ENCODE peak calls at places on chromosomes 1 and 21, in six cellular contexts. W is left ventricle myocardium inferior, T is breast epithelium, L is lower leg skin, J is cardiac fibroblast, F is kidney epithelial cell. E is an unnamed sample.

GRCh38 chr1:231159963-231160761 is 1.7 kb upstream of the TRIM67 start:
- DNase-seq in T (no peak), J (no peak), L (no peak), F (no peak), W (no peak), E (no peak)

GRCh38 chr1:234731371-234732085 is 121.5 kb upstream of the IRF2BP2 start:
- DNase-seq in F (no peak), T (no peak), W (no peak), L (no peak), J (peak; percentile 41), E (no peak)

GRCh38 chr1:54001620-54002019 is 16.4 kb downstream of the LDLRAD1 start:
- DNase-seq in T (no peak), F (no peak), L (no peak), J (no peak), W (no peak), E (no peak)

GRCh38 chr1:200556005-200556404 is 64.5 kb downstream of the KIF14 start:
- DNase-seq in J (no peak), F (no peak), L (no peak), T (no peak), W (no peak), E (no peak)

GRCh38 chr1:192907545-192908243 is 98.9 kb downstream of the RGS2 start:
- DNase-seq in L (no peak), T (no peak), W (no peak), J (peak; percentile 71), F (no peak), E (no peak)

GRCh38 chr1:19605884-19606442 is 38.1 kb upstream of the NBL1 start:
- DNase-seq in L (no peak), T (no peak), W (no peak), J (no peak), F (no peak), E (no peak)

GRCh38 chr1:19416145-19416544 is 69.2 kb downstream of the CAPZB start:
- DNase-seq in F (no peak), J (no peak), T (no peak), L (no peak), W (no peak), E (no peak)

GRCh38 chr1:228016181-228016510 is 9.3 kb downstream of the WNT3A start:
- DNase-seq in W (no peak), F (no peak), L (no peak), T (peak; percentile 6), J (no peak), E (no peak)

GRCh38 chr1:36847761-36848160 is 186.6 kb downstream of the GRIK3 start:
- DNase-seq in L (no peak), J (no peak), F (no peak), T (no peak), W (no peak), E (no peak)

GRCh38 chr21:42063206-42063577 is 7.9 kb upstream of the UMODL1 start:
- DNase-seq in J (no peak), F (no peak), L (no peak), T (no peak), W (no peak), E (no peak)

GRCh38 chr1:153155542-153155941 is 4.9 kb upstream of the SPRR2G start:
- DNase-seq in J (no peak), T (no peak), F (no peak), W (no peak), L (no peak), E (no peak)

GRCh38 chr1:148334339-148335130 is 148.6 kb downstream of the PPIAL4G start:
- DNase-seq in L (peak; percentile 87), J (peak; percentile 85), F (peak; percentile 92), T (no peak), W (peak; percentile 76), E (peak; percentile 74)

GRCh38 chr1:173775578-173776196 is 48.8 kb upstream of the DARS2 start:
- DNase-seq in L (no peak), W (no peak), F (no peak), T (no peak), J (no peak), E (no peak)

GRCh38 chr21:34869541-34869940 is 179.6 kb downstream of the RUNX1 start:
- DNase-seq in T (no peak), F (no peak), L (no peak), W (no peak), J (no peak), E (no peak)

GRCh38 chr1:9437931-9438330 is 101.3 kb upstream of the SLC25A33 start:
- DNase-seq in L (peak; percentile 84), F (no peak), T (peak; percentile 66), W (peak; percentile 47), J (peak; percentile 38), E (no peak)

GRCh38 chr1:209155556-209155955 is 428.0 kb upstream of the CAMK1G start:
- DNase-seq in W (no peak), T (no peak), L (no peak), J (no peak), F (peak; percentile 86), E (no peak)

GRCh38 chr1:12460911-12461621 is 156.9 kb downstream of the DHRS3 start:
- DNase-seq in W (peak; percentile 69), T (no peak), L (no peak), F (no peak), J (no peak), E (no peak)

GRCh38 chr21:29365636-29366305 is 67.0 kb downstream of the BACH1 start:
- DNase-seq in F (no peak), T (no peak), J (no peak), L (peak; percentile 4), W (no peak), E (no peak)

GRCh38 chr21:29366532-29366931 is 67.8 kb downstream of the BACH1 start:
- DNase-seq in W (no peak), J (no peak), F (no peak), L (no peak), T (no peak), E (no peak)

GRCh38 chr21:29359718-29360117 is 61.0 kb downstream of the BACH1 start:
- DNase-seq in F (no peak), J (no peak), W (no peak), T (no peak), L (no peak), E (no peak)

GRCh38 chr21:29362758-29363157 is 64.0 kb downstream of the BACH1 start:
- DNase-seq in L (no peak), W (no peak), T (no peak), F (no peak), J (no peak), E (no peak)

GRCh38 chr21:29360799-29361765 is 62.4 kb downstream of the BACH1 start:
- DNase-seq in L (no peak), F (no peak), W (no peak), T (no peak), J (no peak), E (no peak)
- TF ChIP-seq CTCF in L (no peak), F (peak; percentile 45), W (no peak), T (peak; percentile 12), J (no peak), E (no peak)

GRCh38 chr1:45685308-45686080 is 839 bp downstream of the GPBP1L1 start:
- DNase-seq in L (no peak), F (no peak), W (no peak), J (no peak), T (peak; percentile 81), E (no peak)

GRCh38 chr1:45686081-45687013 is at the start of gene GPBP1L1:
- DNase-seq in T (peak; percentile 97), J (peak; percentile 99), W (peak; percentile 98), F (peak; percentile 69), L (peak; percentile 96), E (peak; percentile 98)

GRCh38 chr1:45687014-45687752 is 798 bp upstream of the TMEM69 start:
- DNase-seq in T (peak; percentile 96), J (peak; percentile 99), L (peak; percentile 98), F (peak; percentile 94), W (peak; percentile 98), E (peak; percentile 93)

GRCh38 chr1:45684402-45684801 is 1.9 kb downstream of the GPBP1L1 start:
- DNase-seq in F (no peak), T (no peak), W (no peak), J (no peak), L (no peak), E (no peak)

DNA sequence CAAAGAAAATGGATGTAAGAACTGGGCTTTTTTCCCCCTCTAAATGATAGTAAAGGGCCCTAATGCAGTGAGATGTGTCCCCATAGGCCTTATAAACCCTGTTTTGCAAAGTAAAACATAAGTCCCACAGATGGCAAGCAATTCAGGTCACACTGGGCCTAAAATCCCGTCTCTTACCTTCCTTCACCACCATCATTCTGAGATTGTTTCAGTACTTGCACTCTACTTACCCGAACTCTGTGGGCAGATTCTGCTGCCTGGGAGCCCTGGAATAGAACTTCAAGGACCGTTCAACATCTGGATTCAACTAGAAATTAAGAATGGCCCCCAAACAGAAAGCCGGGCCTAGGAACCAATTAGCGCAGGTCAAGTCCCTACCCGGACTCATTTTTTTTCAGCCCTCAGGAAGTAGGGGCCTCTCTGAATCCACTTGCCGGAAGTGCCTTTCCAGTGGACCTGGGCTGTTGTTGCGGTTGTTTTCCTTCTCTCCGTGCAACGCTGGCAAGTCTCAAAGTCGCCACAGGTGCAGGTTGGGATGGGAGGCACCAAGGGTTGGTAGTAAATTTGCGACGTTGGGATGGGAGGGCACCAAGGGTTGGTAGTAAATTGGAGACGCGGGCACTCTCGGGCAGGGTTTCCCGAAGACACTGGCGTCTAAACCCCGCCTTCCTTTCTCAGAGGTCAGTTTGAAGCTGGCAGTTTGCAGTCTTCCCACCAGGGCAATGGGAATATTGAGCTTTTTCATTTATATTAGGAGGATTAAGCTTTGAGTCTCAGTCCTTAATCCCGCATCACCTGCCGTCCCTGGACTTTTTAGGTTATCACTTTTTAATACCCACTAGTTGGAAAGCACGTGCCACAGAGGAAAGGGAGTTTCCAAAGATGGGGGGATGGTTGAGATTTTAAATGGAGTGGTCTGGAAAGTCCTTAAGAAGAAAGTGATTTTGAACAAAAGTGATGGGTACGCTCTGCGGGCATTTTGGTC is at the start of gene TMEM69:
- DNase-seq in J (peak; percentile 95), L (peak; percentile 74), F (no peak), W (peak; percentile 65), T (peak; percentile 69), E (peak; percentile 41)
- TF ChIP-seq CTCF in J (peak; percentile 33), L (no peak), F (no peak), W (peak; percentile 31), T (peak; percentile 53), E (no peak)

DNA sequence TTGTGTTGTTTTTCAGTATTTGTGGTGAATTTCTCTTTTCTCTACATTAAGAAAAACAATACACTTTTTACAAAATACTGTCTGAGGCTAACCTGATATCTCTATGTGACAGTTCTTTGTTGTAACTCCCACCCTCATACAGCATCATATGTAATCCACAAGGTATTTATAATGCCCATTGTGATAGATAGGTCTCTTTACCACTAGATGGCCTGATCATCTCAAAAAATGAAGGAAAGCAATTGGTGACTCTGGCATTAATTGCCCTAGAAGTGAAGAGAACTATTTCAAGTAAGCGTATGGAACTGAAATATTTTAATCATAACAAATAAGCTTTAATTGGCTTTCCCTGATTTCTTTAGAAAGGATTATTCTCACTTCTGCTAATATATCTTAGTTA is 36.2 kb upstream of the HFM1 start:
- DNase-seq in L (no peak), J (peak; percentile 59), F (no peak), T (no peak), W (no peak), E (no peak)
- TF ChIP-seq CTCF in L (no peak), J (peak; percentile 26), F (peak; percentile 13), T (no peak), W (peak; percentile 41), E (no peak)

DNA sequence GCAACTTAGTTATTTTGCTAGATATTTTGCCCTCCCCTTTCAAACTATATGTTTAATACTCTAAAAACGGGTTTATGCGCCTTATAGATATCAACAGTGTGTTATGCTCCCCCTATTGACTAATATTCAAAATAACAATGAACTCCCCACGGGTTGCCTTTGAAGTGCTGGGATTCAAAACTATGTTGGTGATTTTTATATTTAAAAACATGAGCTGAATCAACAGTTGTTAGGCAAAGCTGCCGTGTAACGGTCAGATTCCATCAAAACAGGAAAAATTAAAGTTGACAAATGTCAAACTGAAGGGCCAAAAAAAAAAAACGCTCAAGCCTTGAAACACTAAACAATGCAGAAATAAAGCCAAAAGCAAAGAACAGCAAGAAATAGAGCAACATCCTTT is 2.5 kb downstream of the TGFBR3 start:
- DNase-seq in J (peak; percentile 66), L (no peak), W (no peak), T (no peak), F (no peak), E (no peak)
- TF ChIP-seq CTCF in J (peak; percentile 36), L (no peak), W (peak; percentile 55), T (peak; percentile 45), F (peak; percentile 37), E (no peak)

E was measured in mesothelial cell of epicardium.